ENCODE peak calls at places on chromosomes 16 and 17, in four cellular contexts. One of them, this sample, is unnamed.

GRCh38 chr16:19203374-19203966 is 35.4 kb downstream of the SYT17 start:
- DNase-seq in activated CD8-positive, alpha-beta T cell treated with anti-CD3 and anti-CD28 coated beads, Interleukin-2, amount 10 ng/mL, durations not matched to agents 7 days and 5 days: no peak
- DNase-seq in EH: no peak
- DNase-seq in NCI-H748 treated with DMSO at 0.1 percent for 48 hours: no peak
- DNase-seq in this sample: no peak

GRCh38 chr16:86701286-86701975 is 123.1 kb downstream of the FOXL1 start:
- DNase-seq in activated CD8-positive, alpha-beta T cell treated with anti-CD3 and anti-CD28 coated beads, Interleukin-2, amount 10 ng/mL, durations not matched to agents 7 days and 5 days: no peak
- DNase-seq in NCI-H748 treated with DMSO at 0.1 percent for 48 hours: no peak
- DNase-seq in EH: no peak
- DNase-seq in this sample: no peak

GRCh38 chr17:77863814-77864161 is 94.7 kb upstream of the TNRC6C start:
- DNase-seq in NCI-H748 treated with DMSO at 0.1 percent for 48 hours: no peak
- DNase-seq in activated CD8-positive, alpha-beta T cell treated with anti-CD3 and anti-CD28 coated beads, Interleukin-2, amount 10 ng/mL, durations not matched to agents 7 days and 5 days: no peak
- DNase-seq in EH: peak; percentile 28
- DNase-seq in this sample: no peak

GRCh38 chr17:76736349-76737081 is 616 bp downstream of the SRSF2 start:
- DNase-seq in NCI-H748 treated with DMSO at 0.1 percent for 48 hours: peak; percentile 6
- DNase-seq in activated CD8-positive, alpha-beta T cell treated with anti-CD3 and anti-CD28 coated beads, Interleukin-2, amount 10 ng/mL, durations not matched to agents 7 days and 5 days: peak; percentile 69
- DNase-seq in EH: peak; percentile 77
- DNase-seq in this sample: peak; percentile 82

GRCh38 chr17:45116434-45117016 is 15.8 kb downstream of the PLCD3 start:
- DNase-seq in activated CD8-positive, alpha-beta T cell treated with anti-CD3 and anti-CD28 coated beads, Interleukin-2, amount 10 ng/mL, durations not matched to agents 7 days and 5 days: no peak
- DNase-seq in NCI-H748 treated with DMSO at 0.1 percent for 48 hours: no peak
- DNase-seq in EH: no peak
- DNase-seq in this sample: no peak

GRCh38 chr17:4520060-4520880 is 21.6 kb downstream of the SPNS2 start:
- DNase-seq in EH: no peak
- DNase-seq in activated CD8-positive, alpha-beta T cell treated with anti-CD3 and anti-CD28 coated beads, Interleukin-2, amount 10 ng/mL, durations not matched to agents 7 days and 5 days: no peak
- DNase-seq in NCI-H748 treated with DMSO at 0.1 percent for 48 hours: no peak
- DNase-seq in this sample: no peak

GRCh38 chr16:80027007-80027965 is 426.7 kb upstream of the MAF start:
- DNase-seq in activated CD8-positive, alpha-beta T cell treated with anti-CD3 and anti-CD28 coated beads, Interleukin-2, amount 10 ng/mL, durations not matched to agents 7 days and 5 days: peak; percentile 68
- DNase-seq in NCI-H748 treated with DMSO at 0.1 percent for 48 hours: peak; percentile 10
- DNase-seq in EH: peak; percentile 96
- DNase-seq in this sample: peak; percentile 36

GRCh38 chr16:84585886-84586285 is 32.0 kb downstream of the COTL1 start:
- DNase-seq in activated CD8-positive, alpha-beta T cell treated with anti-CD3 and anti-CD28 coated beads, Interleukin-2, amount 10 ng/mL, durations not matched to agents 7 days and 5 days: no peak
- DNase-seq in EH: peak; percentile 18
- DNase-seq in NCI-H748 treated with DMSO at 0.1 percent for 48 hours: no peak
- DNase-seq in this sample: no peak

GRCh38 chr16:88004391-88004790 is 53.2 kb downstream of the BANP start:
- DNase-seq in NCI-H748 treated with DMSO at 0.1 percent for 48 hours: no peak
- DNase-seq in EH: no peak
- DNase-seq in activated CD8-positive, alpha-beta T cell treated with anti-CD3 and anti-CD28 coated beads, Interleukin-2, amount 10 ng/mL, durations not matched to agents 7 days and 5 days: no peak
- DNase-seq in this sample: no peak

GRCh38 chr16:85798901-85799496 is 345 bp downstream of the EMC8 start:
- DNase-seq in activated CD8-positive, alpha-beta T cell treated with anti-CD3 and anti-CD28 coated beads, Interleukin-2, amount 10 ng/mL, durations not matched to agents 7 days and 5 days: peak; percentile 54
- DNase-seq in EH: peak; percentile 44
- DNase-seq in NCI-H748 treated with DMSO at 0.1 percent for 48 hours: no peak
- DNase-seq in this sample: peak; percentile 62

GRCh38 chr16:90018297-90019200 is 707 bp downstream of the DBNDD1 start:
- DNase-seq in EH: no peak
- DNase-seq in activated CD8-positive, alpha-beta T cell treated with anti-CD3 and anti-CD28 coated beads, Interleukin-2, amount 10 ng/mL, durations not matched to agents 7 days and 5 days: no peak
- DNase-seq in NCI-H748 treated with DMSO at 0.1 percent for 48 hours: no peak
- DNase-seq in this sample: no peak

GRCh38 chr16:67917852-67918236 is 13.8 kb downstream of the CTRL start:
- DNase-seq in activated CD8-positive, alpha-beta T cell treated with anti-CD3 and anti-CD28 coated beads, Interleukin-2, amount 10 ng/mL, durations not matched to agents 7 days and 5 days: peak; percentile 40
- DNase-seq in NCI-H748 treated with DMSO at 0.1 percent for 48 hours: no peak
- DNase-seq in EH: peak; percentile 92
- DNase-seq in this sample: no peak

GRCh38 chr17:20998571-20999043 is 44.2 kb downstream of the USP22 start:
- DNase-seq in activated CD8-positive, alpha-beta T cell treated with anti-CD3 and anti-CD28 coated beads, Interleukin-2, amount 10 ng/mL, durations not matched to agents 7 days and 5 days: no peak
- DNase-seq in EH: no peak
- DNase-seq in NCI-H748 treated with DMSO at 0.1 percent for 48 hours: no peak
- DNase-seq in this sample: no peak

GRCh38 chr16:52618753-52619497 is 72.0 kb upstream of the TOX3 start:
- DNase-seq in NCI-H748 treated with DMSO at 0.1 percent for 48 hours: no peak
- DNase-seq in EH: no peak
- DNase-seq in activated CD8-positive, alpha-beta T cell treated with anti-CD3 and anti-CD28 coated beads, Interleukin-2, amount 10 ng/mL, durations not matched to agents 7 days and 5 days: no peak
- DNase-seq in this sample: no peak

GRCh38 chr17:3888343-3889171 is 4.3 kb downstream of the CAMKK1 start:
- DNase-seq in activated CD8-positive, alpha-beta T cell treated with anti-CD3 and anti-CD28 coated beads, Interleukin-2, amount 10 ng/mL, durations not matched to agents 7 days and 5 days: no peak
- DNase-seq in NCI-H748 treated with DMSO at 0.1 percent for 48 hours: no peak
- DNase-seq in EH: peak; percentile 92
- DNase-seq in this sample: no peak

GRCh38 chr16:30743690-30744089 is 4.5 kb upstream of the PHKG2 start:
- DNase-seq in NCI-H748 treated with DMSO at 0.1 percent for 48 hours: no peak
- DNase-seq in activated CD8-positive, alpha-beta T cell treated with anti-CD3 and anti-CD28 coated beads, Interleukin-2, amount 10 ng/mL, durations not matched to agents 7 days and 5 days: no peak
- DNase-seq in EH: no peak
- DNase-seq in this sample: no peak

GRCh38 chr16:6605490-6605889 is 727.2 kb upstream of the RBFOX1 start:
- DNase-seq in activated CD8-positive, alpha-beta T cell treated with anti-CD3 and anti-CD28 coated beads, Interleukin-2, amount 10 ng/mL, durations not matched to agents 7 days and 5 days: no peak
- DNase-seq in NCI-H748 treated with DMSO at 0.1 percent for 48 hours: no peak
- DNase-seq in EH: no peak
- DNase-seq in this sample: no peak

GRCh38 chr16:67415872-67416793 is at the start of gene ZDHHC1:
- DNase-seq in activated CD8-positive, alpha-beta T cell treated with anti-CD3 and anti-CD28 coated beads, Interleukin-2, amount 10 ng/mL, durations not matched to agents 7 days and 5 days: peak; percentile 48
- DNase-seq in EH: peak; percentile 69
- DNase-seq in NCI-H748 treated with DMSO at 0.1 percent for 48 hours: peak; percentile 24
- DNase-seq in this sample: peak; percentile 73

GRCh38 chr16:57409870-57410585 is 5.5 kb downstream of the CCL17 start:
- DNase-seq in activated CD8-positive, alpha-beta T cell treated with anti-CD3 and anti-CD28 coated beads, Interleukin-2, amount 10 ng/mL, durations not matched to agents 7 days and 5 days: no peak
- DNase-seq in NCI-H748 treated with DMSO at 0.1 percent for 48 hours: no peak
- DNase-seq in EH: no peak
- DNase-seq in this sample: no peak

GRCh38 chr16:85641776-85642176 is 28.7 kb downstream of the GSE1 start:
- DNase-seq in NCI-H748 treated with DMSO at 0.1 percent for 48 hours: no peak
- DNase-seq in EH: no peak
- DNase-seq in activated CD8-positive, alpha-beta T cell treated with anti-CD3 and anti-CD28 coated beads, Interleukin-2, amount 10 ng/mL, durations not matched to agents 7 days and 5 days: no peak
- DNase-seq in this sample: no peak

GRCh38 chr17:63698886-63699637 is 863 bp downstream of the LIMD2 start:
- DNase-seq in NCI-H748 treated with DMSO at 0.1 percent for 48 hours: no peak
- DNase-seq in EH: peak; percentile 50
- DNase-seq in activated CD8-positive, alpha-beta T cell treated with anti-CD3 and anti-CD28 coated beads, Interleukin-2, amount 10 ng/mL, durations not matched to agents 7 days and 5 days: peak; percentile 94
- DNase-seq in this sample: peak; percentile 90

GRCh38 chr17:9072626-9073339 is 51.5 kb downstream of the NTN1 start:
- DNase-seq in EH: no peak
- DNase-seq in activated CD8-positive, alpha-beta T cell treated with anti-CD3 and anti-CD28 coated beads, Interleukin-2, amount 10 ng/mL, durations not matched to agents 7 days and 5 days: no peak
- DNase-seq in NCI-H748 treated with DMSO at 0.1 percent for 48 hours: no peak
- DNase-seq in this sample: no peak

GRCh38 chr17:57372156-57372555 is 115.8 kb downstream of the MSI2 start:
- DNase-seq in NCI-H748 treated with DMSO at 0.1 percent for 48 hours: no peak
- DNase-seq in activated CD8-positive, alpha-beta T cell treated with anti-CD3 and anti-CD28 coated beads, Interleukin-2, amount 10 ng/mL, durations not matched to agents 7 days and 5 days: no peak
- DNase-seq in EH: peak; percentile 57
- DNase-seq in this sample: no peak

GRCh38 chr17:64437944-64438525 is 10.9 kb upstream of the MILR1 start:
- DNase-seq in EH: no peak
- DNase-seq in activated CD8-positive, alpha-beta T cell treated with anti-CD3 and anti-CD28 coated beads, Interleukin-2, amount 10 ng/mL, durations not matched to agents 7 days and 5 days: no peak
- DNase-seq in NCI-H748 treated with DMSO at 0.1 percent for 48 hours: no peak
- DNase-seq in this sample: no peak

GRCh38 chr17:31571124-31571892 is 179.8 kb downstream of the RAB11FIP4 start:
- DNase-seq in activated CD8-positive, alpha-beta T cell treated with anti-CD3 and anti-CD28 coated beads, Interleukin-2, amount 10 ng/mL, durations not matched to agents 7 days and 5 days: no peak
- DNase-seq in NCI-H748 treated with DMSO at 0.1 percent for 48 hours: no peak
- DNase-seq in EH: peak; percentile 90
- DNase-seq in this sample: no peak

GRCh38 chr16:11315499-11315898 is 29.8 kb upstream of the RMI2 start:
- DNase-seq in EH: peak; percentile 56
- DNase-seq in NCI-H748 treated with DMSO at 0.1 percent for 48 hours: no peak
- DNase-seq in activated CD8-positive, alpha-beta T cell treated with anti-CD3 and anti-CD28 coated beads, Interleukin-2, amount 10 ng/mL, durations not matched to agents 7 days and 5 days: no peak
- DNase-seq in this sample: no peak

GRCh38 chr16:1286492-1287094 is 22.8 kb upstream of the UBE2I start:
- DNase-seq in EH: no peak
- DNase-seq in activated CD8-positive, alpha-beta T cell treated with anti-CD3 and anti-CD28 coated beads, Interleukin-2, amount 10 ng/mL, durations not matched to agents 7 days and 5 days: no peak
- DNase-seq in NCI-H748 treated with DMSO at 0.1 percent for 48 hours: no peak
- DNase-seq in this sample: no peak

GRCh38 chr17:65994114-65994513 is 197.8 kb downstream of the CEP112 start:
- DNase-seq in activated CD8-positive, alpha-beta T cell treated with anti-CD3 and anti-CD28 coated beads, Interleukin-2, amount 10 ng/mL, durations not matched to agents 7 days and 5 days: no peak
- DNase-seq in NCI-H748 treated with DMSO at 0.1 percent for 48 hours: no peak
- DNase-seq in EH: no peak
- DNase-seq in this sample: no peak

GRCh38 chr16:53991181-53992056 is 287.5 kb downstream of the FTO start:
- DNase-seq in EH: peak; percentile 62
- DNase-seq in activated CD8-positive, alpha-beta T cell treated with anti-CD3 and anti-CD28 coated beads, Interleukin-2, amount 10 ng/mL, durations not matched to agents 7 days and 5 days: no peak
- DNase-seq in NCI-H748 treated with DMSO at 0.1 percent for 48 hours: no peak
- DNase-seq in this sample: no peak

GRCh38 chr16:59410451-59410850 is 676.3 kb upstream of the GOT2 start:
- DNase-seq in EH: no peak
- DNase-seq in activated CD8-positive, alpha-beta T cell treated with anti-CD3 and anti-CD28 coated beads, Interleukin-2, amount 10 ng/mL, durations not matched to agents 7 days and 5 days: no peak
- DNase-seq in NCI-H748 treated with DMSO at 0.1 percent for 48 hours: no peak
- DNase-seq in this sample: no peak

GRCh38 chr17:27878776-27879562 is 14.2 kb downstream of the LYRM9 start:
- DNase-seq in NCI-H748 treated with DMSO at 0.1 percent for 48 hours: no peak
- DNase-seq in EH: no peak
- DNase-seq in activated CD8-positive, alpha-beta T cell treated with anti-CD3 and anti-CD28 coated beads, Interleukin-2, amount 10 ng/mL, durations not matched to agents 7 days and 5 days: peak; percentile 82
- DNase-seq in this sample: no peak

GRCh38 chr16:86424413-86424812 is 85.9 kb upstream of the FOXF1 start:
- DNase-seq in EH: no peak
- DNase-seq in NCI-H748 treated with DMSO at 0.1 percent for 48 hours: no peak
- DNase-seq in activated CD8-positive, alpha-beta T cell treated with anti-CD3 and anti-CD28 coated beads, Interleukin-2, amount 10 ng/mL, durations not matched to agents 7 days and 5 days: no peak
- DNase-seq in this sample: no peak

GRCh38 chr17:20187049-20187448 is 177.9 kb downstream of the SPECC1 start:
- DNase-seq in NCI-H748 treated with DMSO at 0.1 percent for 48 hours: no peak
- DNase-seq in EH: peak; percentile 75
- DNase-seq in activated CD8-positive, alpha-beta T cell treated with anti-CD3 and anti-CD28 coated beads, Interleukin-2, amount 10 ng/mL, durations not matched to agents 7 days and 5 days: no peak
- DNase-seq in this sample: no peak

GRCh38 chr17:67999291-67999911 is 3.1 kb upstream of the C17orf58 start:
- DNase-seq in NCI-H748 treated with DMSO at 0.1 percent for 48 hours: no peak
- DNase-seq in EH: peak; percentile 31
- DNase-seq in activated CD8-positive, alpha-beta T cell treated with anti-CD3 and anti-CD28 coated beads, Interleukin-2, amount 10 ng/mL, durations not matched to agents 7 days and 5 days: no peak
- DNase-seq in this sample: no peak

GRCh38 chr16:3861808-3862451 is 18.6 kb downstream of the CREBBP start:
- DNase-seq in NCI-H748 treated with DMSO at 0.1 percent for 48 hours: no peak
- DNase-seq in EH: peak; percentile 64
- DNase-seq in activated CD8-positive, alpha-beta T cell treated with anti-CD3 and anti-CD28 coated beads, Interleukin-2, amount 10 ng/mL, durations not matched to agents 7 days and 5 days: no peak
- DNase-seq in this sample: peak; percentile 18

This sample was measured in GM06990.